ENCODE peak calls at places on chromosome 17, in six cellular contexts. V is GM06990, U is GM12864, C is Peyer's patch, L is fibroblast of mammary gland, M is esophagus squamous epithelium. B is an unnamed sample.

GRCh38 chr17:81910840-81911276 is 341 bp downstream of the PCYT2 start:
- DNase-seq in V (no peak), U (no peak), C (peak), L (no peak), M (no peak), B (no peak)

GRCh38 chr17:5355416-5356129 is 63.9 kb downstream of the NUP88 start:
- DNase-seq in V (no peak), U (no peak), C (no peak), L (peak), M (no peak), B (no peak)

GRCh38 chr17:45022655-45023339 is 28.6 kb downstream of the DCAKD start:
- DNase-seq in V (peak), U (peak), C (no peak), L (no peak), M (no peak), B (no peak)

GRCh38 chr17:1928976-1929375 is 96.2 kb downstream of the RTN4RL1 start:
- DNase-seq in V (no peak), U (no peak), C (no peak), L (no peak), M (no peak), B (no peak)

GRCh38 chr17:47785538-47786123 is 36.0 kb downstream of the OSBPL7 start:
- DNase-seq in V (no peak), U (no peak), C (no peak), L (peak), M (no peak), B (no peak)

GRCh38 chr17:1109606-1110523 is 69.9 kb downstream of the ABR start:
- DNase-seq in V (peak), U (no peak), C (peak), L (no peak), M (no peak), B (no peak)

GRCh38 chr17:31349454-31349853 is 28.0 kb upstream of the EVI2A start:
- DNase-seq in V (no peak), U (no peak), C (no peak), L (no peak), M (no peak), B (no peak)

GRCh38 chr17:2137342-2138098 is 82.6 kb downstream of the HIC1 start:
- DNase-seq in V (peak), U (peak), C (peak), L (peak), M (no peak), B (no peak)

GRCh38 chr17:55285340-55286301 is 20.9 kb downstream of the HLF start:
- DNase-seq in V (no peak), U (no peak), C (peak), L (peak), M (no peak), B (no peak)

GRCh38 chr17:13393841-13394710 is 207.7 kb downstream of the HS3ST3A1 start:
- DNase-seq in V (no peak), U (no peak), C (no peak), L (peak), M (no peak), B (no peak)

GRCh38 chr17:4545217-4545951 is 9.8 kb downstream of the MYBBP1A start:
- DNase-seq in V (peak), U (no peak), C (no peak), L (no peak), M (no peak), B (no peak)

GRCh38 chr17:3956558-3956957 is 7.7 kb downstream of the ATP2A3 start:
- DNase-seq in V (no peak), U (no peak), C (no peak), L (no peak), M (no peak), B (no peak)

GRCh38 chr17:58007781-58008706 is 998 bp upstream of the SRSF1 start:
- DNase-seq in V (no peak), U (no peak), C (no peak), L (no peak), M (no peak), B (no peak)

GRCh38 chr17:57035971-57036481 is 49.0 kb upstream of the AKAP1 start:
- DNase-seq in V (no peak), U (no peak), C (no peak), L (no peak), M (no peak), B (no peak)

GRCh38 chr17:1999557-2000251 is 25.4 kb downstream of the RTN4RL1 start:
- DNase-seq in V (no peak), U (no peak), C (no peak), L (no peak), M (no peak), B (no peak)

GRCh38 chr17:80918731-80919130 is 72.9 kb upstream of the CHMP6 start:
- DNase-seq in V (no peak), U (no peak), C (no peak), L (no peak), M (no peak), B (peak)

GRCh38 chr17:19359856-19360255 is 2.7 kb downstream of the B9D1 start:
- DNase-seq in V (no peak), U (no peak), C (no peak), L (no peak), M (no peak), B (peak)

GRCh38 chr17:57889892-57890856 is 40.3 kb upstream of the MRPS23 start:
- DNase-seq in V (no peak), U (no peak), C (peak), L (peak), M (no peak), B (no peak)

DNA sequence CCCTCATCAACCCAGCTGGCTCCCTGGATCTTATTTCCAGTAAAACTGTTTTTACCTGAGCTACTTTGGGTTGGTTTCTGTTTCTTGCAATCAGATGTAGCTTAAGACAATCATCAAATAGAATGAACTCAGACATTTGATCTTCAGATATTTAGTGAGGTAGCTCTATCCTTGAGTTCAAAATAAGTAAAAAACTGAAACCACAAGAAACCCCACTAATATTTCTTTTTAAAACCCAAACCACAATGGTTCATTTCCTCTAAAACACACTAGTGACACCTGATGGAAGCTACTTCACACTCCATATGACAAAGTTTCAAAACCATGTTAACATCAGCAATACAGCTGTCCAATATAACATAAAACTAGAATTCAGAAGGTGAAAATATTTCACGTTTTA is 37.8 kb downstream of the CACNG1 start:
- DNase-seq in V (peak), U (peak), C (no peak), L (no peak), M (no peak), B (no peak)
- TF ChIP-seq CTCF in V (peak), U (peak), C (no peak), L (no peak), M (no peak), B (peak)

GRCh38 chr17:36703860-36704266 is 102.5 kb downstream of the MRM1 start:
- DNase-seq in V (no peak), U (no peak), C (no peak), L (peak), M (no peak), B (peak)

GRCh38 chr17:36706437-36706731 is 105.0 kb downstream of the MRM1 start:
- DNase-seq in V (no peak), U (no peak), C (no peak), L (no peak), M (no peak), B (peak)

GRCh38 chr17:36707904-36708303 is 106.5 kb downstream of the MRM1 start:
- DNase-seq in V (no peak), U (no peak), C (no peak), L (no peak), M (no peak), B (no peak)

DNA sequence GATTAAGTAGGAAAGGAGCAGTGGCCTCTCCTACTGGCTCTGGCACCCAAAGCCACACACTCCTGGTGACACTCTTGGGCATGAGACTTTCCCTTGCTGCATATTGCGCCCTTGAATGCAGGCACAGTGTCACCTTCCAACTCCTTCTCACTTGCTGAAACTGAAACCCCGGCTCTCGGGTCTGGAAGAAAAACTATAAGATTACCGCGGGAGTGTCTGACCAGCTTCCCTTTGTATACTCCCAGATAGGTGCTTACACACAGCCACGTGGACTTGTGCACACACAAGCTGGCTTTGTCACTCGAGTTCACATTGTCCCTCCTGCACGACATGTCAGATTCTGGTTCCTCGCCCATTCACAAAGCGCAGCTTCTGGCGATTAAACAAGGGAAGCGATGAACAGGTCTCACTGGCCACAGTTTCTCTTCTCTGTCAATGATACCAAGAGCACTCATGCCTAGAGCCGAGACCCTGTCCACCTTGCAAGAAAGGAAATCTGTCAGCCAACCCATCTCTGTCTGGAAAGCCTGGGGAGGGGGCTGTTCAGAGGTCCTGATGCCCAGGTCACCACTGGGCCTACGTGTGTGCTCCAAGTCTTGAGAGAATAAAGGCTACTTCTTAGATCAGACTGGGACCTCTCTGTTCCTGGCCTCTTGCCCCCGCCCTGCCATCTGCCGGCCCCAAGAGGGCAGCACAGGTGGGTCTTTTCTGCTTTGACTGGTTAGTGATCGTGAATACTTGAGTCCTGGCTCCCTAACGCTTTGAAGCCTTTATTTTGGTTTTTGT is 104.5 kb downstream of the MRM1 start:
- DNase-seq in V (no peak), U (no peak), C (peak), L (peak), M (no peak), B (peak)
- TF ChIP-seq CTCF in V (peak), U (peak), C (peak), L (peak), M (peak), B (peak)

DNA sequence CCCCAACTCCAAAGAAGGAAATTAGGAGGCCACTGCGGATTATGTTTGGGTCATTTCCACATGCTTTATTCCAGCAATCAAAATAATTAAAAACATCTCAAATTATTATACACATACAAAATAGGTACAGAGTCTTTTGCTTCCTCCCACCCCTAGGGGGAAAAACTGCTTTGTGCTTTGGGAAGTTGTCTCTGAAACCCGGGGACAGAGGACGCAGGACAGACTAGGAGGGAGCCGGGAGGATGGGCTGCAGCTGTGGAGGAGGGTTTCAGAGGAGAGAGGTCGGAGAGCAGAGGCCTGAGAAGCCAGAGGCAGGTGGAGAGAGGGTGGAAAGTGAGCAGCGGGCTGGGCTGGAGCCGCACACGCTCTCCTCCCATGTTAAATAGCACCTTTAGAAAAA is 17.4 kb downstream of the COL1A1 start:
- DNase-seq in V (no peak), U (no peak), C (no peak), L (peak), M (no peak), B (peak)
- TF ChIP-seq CTCF in V (no peak), U (no peak), C (no peak), L (peak), M (no peak), B (peak)

GRCh38 chr17:42329025-42329976 is 41.0 kb downstream of the STAT5A start:
- DNase-seq in V (no peak), U (no peak), C (no peak), L (peak), M (no peak), B (no peak)

GRCh38 chr17:42322382-42323267 is 34.3 kb downstream of the STAT5A start:
- DNase-seq in V (peak), U (peak), C (peak), L (peak), M (peak), B (peak)

GRCh38 chr17:42323268-42323773 is 35.0 kb downstream of the STAT5A start:
- DNase-seq in V (no peak), U (no peak), C (no peak), L (no peak), M (no peak), B (no peak)

GRCh38 chr17:42321555-42321954 is 33.3 kb downstream of the STAT5A start:
- DNase-seq in V (no peak), U (no peak), C (no peak), L (no peak), M (no peak), B (no peak)

GRCh38 chr17:42325026-42325425 is 36.7 kb downstream of the STAT5A start:
- DNase-seq in V (no peak), U (no peak), C (no peak), L (peak), M (no peak), B (no peak)
- TF ChIP-seq CTCF in V (no peak), U (no peak), C (no peak), L (no peak), M (no peak), B (no peak)

DNA sequence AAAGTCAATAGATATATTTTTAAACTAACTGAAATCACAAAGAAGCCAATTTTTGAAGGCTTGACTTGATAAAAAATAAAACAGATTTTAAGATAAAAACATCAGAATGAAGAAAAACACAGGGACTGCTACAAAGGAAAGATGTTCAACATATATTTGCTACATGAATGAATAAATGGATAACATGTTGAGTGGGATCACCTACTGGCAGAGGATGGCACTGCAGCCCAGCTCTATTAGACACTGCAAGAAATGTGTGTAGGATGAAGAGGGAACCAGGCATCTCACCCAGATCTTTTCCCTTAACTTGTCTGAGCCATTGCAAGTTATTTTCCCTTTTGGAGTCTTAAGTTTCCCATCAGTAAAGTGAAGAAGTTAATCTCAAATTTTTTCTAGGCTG is 4.2 kb downstream of the AIPL1 start:
- DNase-seq in V (no peak), U (no peak), C (no peak), L (peak), M (no peak), B (no peak)
- TF ChIP-seq CTCF in V (peak), U (peak), C (no peak), L (peak), M (no peak), B (peak)

GRCh38 chr17:42980766-42981397 is 517 bp downstream of the RUNDC1 start:
- DNase-seq in V (peak), U (no peak), C (peak), L (peak), M (no peak), B (no peak)
- TF ChIP-seq CTCF in V (peak), U (peak), C (peak), L (no peak), M (peak), B (peak)

GRCh38 chr17:49970498-49970897 is 1.5 kb downstream of the DLX4 start:
- DNase-seq in V (no peak), U (no peak), C (no peak), L (no peak), M (no peak), B (no peak)

GRCh38 chr17:49971848-49972485 is 3.0 kb downstream of the DLX4 start:
- DNase-seq in V (no peak), U (no peak), C (no peak), L (no peak), M (no peak), B (no peak)

GRCh38 chr17:49973271-49973615 is 4.3 kb downstream of the DLX4 start:
- DNase-seq in V (no peak), U (no peak), C (no peak), L (no peak), M (no peak), B (no peak)

GRCh38 chr17:49971199-49971847 is 2.3 kb downstream of the DLX4 start:
- DNase-seq in V (no peak), U (no peak), C (no peak), L (no peak), M (no peak), B (no peak)

DNA sequence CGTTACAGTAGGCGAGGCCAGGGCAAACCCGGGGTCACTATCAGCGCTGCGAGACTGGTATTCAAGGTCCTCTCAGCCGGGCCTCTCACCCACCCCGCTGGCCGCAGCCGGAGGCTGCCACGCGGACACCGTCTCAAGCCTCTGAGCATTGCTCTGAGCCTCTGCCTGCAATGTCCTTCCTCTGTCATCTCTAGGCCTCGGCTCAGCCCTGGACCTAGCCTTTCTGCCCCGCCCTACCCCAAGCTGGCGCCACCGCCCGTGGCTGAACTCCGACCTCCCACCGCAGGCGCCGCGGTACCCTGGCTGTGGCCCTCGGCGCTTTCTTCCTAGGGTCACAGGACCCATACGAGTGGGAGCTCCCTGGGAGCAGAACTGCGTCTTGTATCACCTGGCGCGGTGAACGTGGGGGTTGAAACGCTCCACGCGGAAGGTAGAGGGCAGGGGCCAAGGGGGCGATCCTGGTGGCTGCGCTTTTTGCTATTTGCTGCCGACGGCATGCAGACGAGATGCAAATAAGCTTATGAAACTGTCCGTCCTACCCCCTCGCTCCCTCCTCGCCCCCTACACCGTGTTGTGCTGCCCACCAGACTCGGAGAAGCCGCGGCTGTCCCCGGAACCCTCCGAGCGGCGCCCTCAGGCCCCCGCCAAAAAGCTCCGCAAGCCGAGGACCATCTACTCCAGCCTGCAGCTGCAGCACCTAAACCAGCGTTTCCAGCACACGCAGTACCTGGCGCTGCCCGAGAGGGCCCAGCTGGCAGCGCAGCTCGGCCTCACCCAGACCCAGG is 3.7 kb downstream of the DLX4 start:
- DNase-seq in V (no peak), U (no peak), C (no peak), L (no peak), M (no peak), B (no peak)
- TF ChIP-seq CTCF in V (no peak), U (no peak), C (no peak), L (no peak), M (no peak), B (no peak)

GRCh38 chr17:69916761-69917160 is 158.3 kb upstream of the KCNJ16 start:
- DNase-seq in V (no peak), U (no peak), C (no peak), L (no peak), M (no peak), B (no peak)

GRCh38 chr17:69908599-69909368 is 166.2 kb upstream of the KCNJ16 start:
- DNase-seq in V (no peak), U (no peak), C (no peak), L (no peak), M (no peak), B (no peak)

GRCh38 chr17:69909389-69909788 is 165.6 kb upstream of the KCNJ16 start:
- DNase-seq in V (no peak), U (no peak), C (no peak), L (peak), M (no peak), B (no peak)

GRCh38 chr17:69912819-69913218 is 162.2 kb upstream of the KCNJ16 start:
- DNase-seq in V (no peak), U (no peak), C (no peak), L (no peak), M (no peak), B (no peak)

DNA sequence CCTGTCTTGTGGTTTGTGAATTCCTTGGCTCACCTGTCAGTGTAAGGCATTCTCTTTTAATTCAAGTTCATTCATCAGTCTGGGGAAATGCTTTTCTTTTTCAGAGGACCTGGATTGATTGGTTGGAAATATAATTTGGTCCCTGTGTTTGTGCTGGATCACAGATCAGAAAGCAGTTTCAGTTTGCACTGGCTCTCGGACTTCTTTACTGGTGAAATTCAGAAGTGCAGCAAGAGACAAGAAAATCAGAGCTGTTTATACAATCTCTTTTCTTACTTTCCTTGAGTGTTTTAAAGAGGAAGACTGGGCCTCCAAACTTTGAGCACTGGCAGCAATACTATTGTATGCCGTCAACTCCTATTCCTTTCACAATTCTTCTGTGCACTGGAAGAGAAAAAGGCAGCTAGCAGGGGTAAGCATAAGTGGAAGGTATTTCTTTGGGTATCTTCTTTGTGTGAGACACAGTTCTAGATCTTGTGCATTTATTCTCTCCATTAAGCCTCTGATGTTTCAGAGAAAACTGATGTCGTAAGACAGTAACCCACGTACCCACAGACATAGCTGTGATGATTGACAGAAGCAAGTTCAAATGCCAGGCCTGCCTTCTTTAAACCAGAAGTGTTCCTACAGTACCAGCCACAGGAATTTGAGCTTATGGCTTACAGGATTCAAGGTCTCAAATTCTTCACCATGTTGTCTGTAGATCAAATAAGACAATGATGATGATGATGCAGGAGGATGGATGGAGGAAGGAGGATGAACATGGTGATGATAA is 161.6 kb upstream of the KCNJ16 start:
- DNase-seq in V (no peak), U (no peak), C (no peak), L (no peak), M (no peak), B (no peak)
- TF ChIP-seq CTCF in V (no peak), U (no peak), C (no peak), L (no peak), M (no peak), B (no peak)

B was measured in chondrocyte.